ENCODE peak calls at places on chromosome 15, in nine cellular contexts. S, G, A, P, Y, D, E, F and W are unnamed samples.

GRCh38 chr15:44427756-44428724 is 611 bp downstream of the CTDSPL2 start:
- DNase-seq in A (peak), D (no peak), G (no peak), Y (no peak), F (no peak), S (peak), P (peak), E (no peak), W (no peak)

GRCh38 chr15:84970832-84971231 is 10.8 kb upstream of the PDE8A start:
- DNase-seq in E (no peak), F (no peak), A (no peak), S (peak), D (no peak), Y (no peak), P (no peak), G (no peak), W (no peak)

GRCh38 chr15:23067416-23067815 is 28.0 kb upstream of the TUBGCP5 start:
- DNase-seq in Y (no peak), S (no peak), D (no peak), P (no peak), G (no peak), F (no peak), A (no peak), E (no peak), W (no peak)

GRCh38 chr15:77017761-77018720 is 23.1 kb downstream of the PSTPIP1 start:
- DNase-seq in A (no peak), Y (no peak), E (peak), F (no peak), G (no peak), D (no peak), S (no peak), P (no peak), W (no peak)

GRCh38 chr15:46676233-46677206 is 1040.8 kb upstream of the SEMA6D start:
- DNase-seq in Y (no peak), D (no peak), F (no peak), P (no peak), E (no peak), A (no peak), S (no peak), G (no peak), W (no peak)

GRCh38 chr15:38514601-38515000 is 50.0 kb downstream of the RASGRP1 start:
- DNase-seq in F (no peak), G (no peak), D (peak), S (no peak), E (no peak), P (no peak), Y (no peak), A (no peak), W (no peak)

GRCh38 chr15:57003418-57003817 is 85.0 kb downstream of the TCF12 start:
- DNase-seq in E (no peak), S (no peak), D (no peak), A (no peak), Y (no peak), P (peak), F (no peak), G (no peak), W (no peak)

GRCh38 chr15:57355259-57355658 is 21.0 kb upstream of the CGNL1 start:
- DNase-seq in Y (no peak), G (no peak), A (no peak), E (no peak), P (no peak), F (no peak), S (no peak), D (peak), W (no peak)

GRCh38 chr15:74038707-74039655 is 43.4 kb downstream of the GOLGA6A start:
- DNase-seq in G (no peak), P (no peak), E (no peak), F (no peak), D (no peak), S (no peak), Y (no peak), A (no peak), W (no peak)

GRCh38 chr15:55246567-55246966 is 43.0 kb downstream of the RAB27A start:
- DNase-seq in E (no peak), Y (no peak), G (no peak), D (no peak), A (no peak), F (no peak), S (no peak), P (no peak), W (no peak)

GRCh38 chr15:72174551-72175165 is 22.9 kb downstream of the GRAMD2A start:
- DNase-seq in S (no peak), P (no peak), A (no peak), E (peak), Y (no peak), D (no peak), F (no peak), G (no peak), W (no peak)

GRCh38 chr15:45829336-45830153 is 194.7 kb downstream of the SQOR start:
- DNase-seq in P (no peak), G (no peak), Y (no peak), A (no peak), S (no peak), D (peak), E (no peak), F (no peak), W (no peak)

DNA sequence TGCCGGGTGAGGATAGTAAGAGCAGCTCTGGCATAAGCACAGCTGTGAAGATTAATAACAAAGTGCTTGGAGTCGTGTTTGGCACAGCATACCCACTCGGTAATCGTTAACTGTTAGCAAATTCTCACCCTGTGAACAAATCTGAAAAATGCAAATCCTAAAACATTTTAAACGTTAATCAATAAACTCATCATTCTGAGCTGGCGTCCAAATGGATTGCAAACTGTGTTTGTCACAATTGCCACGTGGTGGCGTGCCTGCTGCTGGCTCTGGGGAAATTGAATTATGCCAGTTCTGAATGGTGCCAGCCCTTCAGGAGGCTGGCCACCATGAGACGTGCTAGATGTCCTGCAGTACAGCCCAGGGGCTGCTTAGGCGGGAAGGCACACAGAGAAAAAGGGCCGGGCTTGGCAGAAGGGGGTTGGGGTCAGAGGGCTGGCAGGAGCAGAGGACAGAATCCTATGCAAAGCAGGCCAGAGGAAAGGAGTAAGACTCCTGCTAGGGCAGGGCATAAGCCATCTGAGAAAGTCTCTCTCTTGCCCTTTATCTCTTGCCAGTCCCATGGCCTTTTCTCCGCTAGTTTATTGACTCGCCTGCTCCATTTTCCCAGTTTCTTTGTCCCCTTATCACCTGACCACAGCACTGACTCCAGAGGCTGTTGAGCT is 22.1 kb upstream of the POLG start:
- DNase-seq in E (peak), Y (no peak), S (peak), G (peak), D (no peak), P (peak), F (no peak), A (no peak), W (peak)
- TF ChIP-seq CTCF in E (no peak), Y (peak), S (no peak), G (peak), D (peak), P (peak), F (no peak), A (peak), W (peak)

GRCh38 chr15:100948430-100948762 is 29.2 kb downstream of the LRRK1 start:
- DNase-seq in E (no peak), D (no peak), A (no peak), S (no peak), G (no peak), F (no peak), P (no peak), Y (no peak), W (no peak)
- H3K27ac ChIP-seq in E (peak), D (no peak), A (no peak), S (no peak), G (no peak), F (no peak), P (no peak), Y (no peak), W (no peak)

GRCh38 chr15:53716909-53717878 is 42.3 kb downstream of the WDR72 start:
- DNase-seq in Y (no peak), E (no peak), G (no peak), S (no peak), A (peak), D (no peak), F (no peak), P (peak), W (peak)
- TF ChIP-seq CTCF in Y (no peak), E (no peak), G (peak), S (peak), A (peak), D (peak), F (no peak), P (peak), W (peak)

GRCh38 chr15:31353931-31354330 is 27.3 kb downstream of the KLF13 start:
- DNase-seq in S (peak), P (no peak), Y (no peak), D (no peak), G (no peak), A (no peak), F (no peak), E (peak), W (no peak)

GRCh38 chr15:31349233-31350141 is 22.9 kb downstream of the KLF13 start:
- DNase-seq in A (no peak), E (peak), G (peak), Y (no peak), F (no peak), P (no peak), S (no peak), D (no peak), W (no peak)

GRCh38 chr15:31352283-31352880 is 25.7 kb downstream of the KLF13 start:
- DNase-seq in P (no peak), G (peak), Y (no peak), E (peak), A (no peak), D (no peak), S (peak), F (no peak), W (peak)

GRCh38 chr15:31350771-31351170 is 24.1 kb downstream of the KLF13 start:
- DNase-seq in G (no peak), A (no peak), E (no peak), P (no peak), S (no peak), Y (no peak), F (no peak), D (no peak), W (no peak)

GRCh38 chr15:31352911-31353811 is 26.5 kb downstream of the KLF13 start:
- DNase-seq in F (peak), S (peak), Y (no peak), G (no peak), A (no peak), P (no peak), E (peak), D (no peak), W (peak)
- H3K27ac ChIP-seq in F (peak), S (peak), Y (peak), G (peak), A (peak), P (peak), E (peak), D (no peak), W (peak)

DNA sequence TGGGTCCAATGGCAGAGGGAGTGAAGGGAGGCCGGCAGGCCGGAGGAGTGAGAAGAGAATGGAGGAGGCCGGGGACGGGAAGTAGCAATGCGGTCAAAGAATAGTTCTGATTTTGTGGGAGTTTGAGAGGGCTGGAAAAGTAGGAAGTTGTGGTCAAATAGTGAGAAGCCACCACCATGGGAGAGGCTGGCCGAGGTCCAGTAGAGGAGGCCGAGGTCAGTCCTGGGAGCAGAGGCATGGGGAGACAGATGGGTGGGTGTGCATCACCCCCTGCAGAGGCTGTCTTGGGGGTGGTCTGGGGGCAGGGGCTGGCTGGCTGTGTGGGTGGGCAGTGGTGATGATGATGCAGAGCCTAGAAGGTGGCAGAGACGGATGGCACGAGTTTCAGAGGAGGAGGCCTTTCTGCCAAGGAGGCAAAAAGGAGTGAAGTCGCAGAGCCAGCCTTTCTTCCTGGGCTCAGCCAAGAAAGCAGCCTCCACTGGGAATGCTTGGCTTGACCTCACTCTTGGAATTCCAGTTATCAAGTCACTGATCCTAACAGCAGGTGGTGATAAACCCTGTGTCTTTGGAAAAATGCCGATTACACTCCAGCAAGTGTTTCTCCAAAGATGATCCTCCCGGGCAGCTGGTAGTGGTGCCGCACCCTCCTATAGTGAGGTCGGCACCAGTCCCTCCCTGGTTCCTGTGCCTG is 57.3 kb downstream of the ARNT2 start:
- DNase-seq in A (no peak), Y (no peak), S (no peak), G (no peak), D (no peak), P (no peak), E (no peak), F (no peak), W (no peak)
- TF ChIP-seq CTCF in A (no peak), Y (no peak), S (no peak), G (no peak), D (no peak), P (no peak), E (no peak), F (no peak), W (no peak)

GRCh38 chr15:68407886-68408500 is 24.0 kb downstream of the ITGA11 start:
- DNase-seq in S (peak), F (no peak), A (no peak), P (no peak), Y (no peak), G (peak), E (peak), D (peak), W (no peak)
- H3K27ac ChIP-seq in S (no peak), F (peak), A (no peak), P (peak), Y (no peak), G (peak), E (peak), D (no peak), W (no peak)

DNA sequence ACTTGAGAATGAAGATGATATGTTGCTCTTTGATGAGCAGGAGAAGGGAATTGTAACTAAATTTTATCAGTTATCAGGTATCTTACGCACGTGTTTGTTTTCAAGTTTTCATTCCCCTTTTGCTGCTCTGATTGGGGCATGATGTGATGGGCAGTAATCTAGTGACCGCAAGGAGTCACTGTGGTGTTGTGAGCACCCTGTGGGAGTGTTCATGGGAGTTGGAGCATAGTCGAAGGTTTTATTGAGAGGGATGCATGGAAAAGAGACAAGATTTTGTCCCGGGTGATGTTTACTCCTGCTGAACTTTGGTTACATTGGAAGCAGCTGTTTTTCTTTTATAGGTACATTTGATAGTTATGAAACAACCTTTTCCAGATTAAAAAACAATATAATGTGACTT is 2.1 kb downstream of the FAN1 start:
- DNase-seq in F (no peak), A (no peak), Y (no peak), P (no peak), G (no peak), E (no peak), S (no peak), D (no peak), W (no peak)
- TF ChIP-seq CTCF in F (peak), A (peak), Y (no peak), P (peak), G (peak), E (no peak), S (no peak), D (peak), W (no peak)

GRCh38 chr15:99096894-99097426 is 7.9 kb upstream of the SYNM start:
- DNase-seq in S (no peak), D (no peak), Y (no peak), G (no peak), E (no peak), A (peak), F (no peak), P (no peak), W (no peak)

GRCh38 chr15:99098991-99099390 is 5.9 kb upstream of the SYNM start:
- DNase-seq in S (no peak), D (no peak), Y (no peak), E (no peak), G (no peak), A (no peak), F (no peak), P (no peak), W (no peak)

GRCh38 chr15:99096173-99096893 is 8.5 kb upstream of the SYNM start:
- DNase-seq in E (no peak), A (no peak), G (no peak), D (no peak), F (no peak), Y (no peak), S (no peak), P (no peak), W (no peak)

GRCh38 chr15:99098426-99098825 is 6.5 kb upstream of the SYNM start:
- DNase-seq in A (no peak), Y (no peak), F (no peak), E (no peak), D (no peak), P (no peak), G (peak), S (no peak), W (no peak)

DNA sequence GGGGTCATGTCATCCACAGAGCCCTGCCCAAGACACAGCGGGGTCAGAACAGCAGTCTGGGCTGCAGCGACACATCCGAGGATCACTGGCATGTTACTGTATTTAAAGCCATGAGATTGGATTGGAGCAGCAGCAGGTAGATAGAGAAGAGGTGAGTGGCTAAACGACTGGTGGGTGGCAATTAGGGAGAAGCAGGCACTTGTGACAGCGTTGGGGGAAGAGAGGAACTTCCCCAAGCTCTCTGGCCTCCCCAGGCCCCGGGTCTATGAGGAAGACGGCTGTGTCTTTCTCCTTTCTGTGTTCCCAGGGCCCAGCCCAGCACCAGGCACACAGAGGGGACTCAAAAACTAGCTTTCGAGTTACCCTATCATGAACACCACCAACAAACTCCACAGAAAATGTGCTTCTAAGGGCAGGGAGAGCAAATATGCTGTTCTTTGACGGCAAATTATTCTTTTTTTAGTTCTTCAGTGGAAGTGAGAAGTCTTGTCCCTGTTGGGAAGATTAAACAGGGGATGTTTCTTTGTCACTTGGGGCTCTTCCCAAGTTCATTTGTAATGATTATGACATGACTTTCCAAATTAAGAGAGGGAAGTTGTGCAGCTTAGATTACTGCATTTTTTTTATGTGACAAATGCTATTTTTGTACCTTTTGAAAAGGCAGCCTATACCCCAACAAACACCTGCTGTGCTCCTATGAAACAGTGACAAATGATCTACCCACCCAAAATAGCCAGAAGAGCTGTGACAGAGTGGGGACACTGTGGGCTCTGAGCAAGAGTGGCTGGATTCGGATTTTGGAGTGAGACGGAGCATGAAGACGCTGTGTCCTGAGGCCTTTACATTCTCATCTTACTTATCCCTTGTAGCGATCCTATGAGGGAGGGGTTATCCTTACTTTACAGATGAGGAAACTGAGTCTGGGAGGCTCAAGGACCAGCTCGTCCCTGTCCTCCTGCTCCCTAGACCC is 7.2 kb upstream of the SYNM start:
- DNase-seq in D (no peak), Y (no peak), S (no peak), E (no peak), A (no peak), F (no peak), G (no peak), P (no peak), W (no peak)
- H3K27ac ChIP-seq in D (no peak), Y (no peak), S (no peak), E (no peak), A (no peak), F (no peak), G (no peak), P (no peak), W (no peak)

GRCh38 chr15:67110958-67111864 is 45.8 kb downstream of the SMAD3 start:
- DNase-seq in S (no peak), D (no peak), G (no peak), Y (no peak), F (no peak), A (no peak), P (no peak), E (peak), W (no peak)

GRCh38 chr15:67115567-67115966 is 50.2 kb downstream of the SMAD3 start:
- DNase-seq in S (no peak), P (no peak), F (no peak), G (no peak), E (peak), A (no peak), Y (no peak), D (no peak), W (no peak)

GRCh38 chr15:67114846-67115521 is 49.6 kb downstream of the SMAD3 start:
- DNase-seq in P (no peak), E (peak), G (no peak), Y (no peak), D (no peak), F (no peak), S (no peak), A (no peak), W (no peak)

GRCh38 chr15:67116742-67117141 is 51.3 kb downstream of the SMAD3 start:
- DNase-seq in E (peak), Y (no peak), S (no peak), D (no peak), A (no peak), G (no peak), P (peak), F (no peak), W (no peak)

DNA sequence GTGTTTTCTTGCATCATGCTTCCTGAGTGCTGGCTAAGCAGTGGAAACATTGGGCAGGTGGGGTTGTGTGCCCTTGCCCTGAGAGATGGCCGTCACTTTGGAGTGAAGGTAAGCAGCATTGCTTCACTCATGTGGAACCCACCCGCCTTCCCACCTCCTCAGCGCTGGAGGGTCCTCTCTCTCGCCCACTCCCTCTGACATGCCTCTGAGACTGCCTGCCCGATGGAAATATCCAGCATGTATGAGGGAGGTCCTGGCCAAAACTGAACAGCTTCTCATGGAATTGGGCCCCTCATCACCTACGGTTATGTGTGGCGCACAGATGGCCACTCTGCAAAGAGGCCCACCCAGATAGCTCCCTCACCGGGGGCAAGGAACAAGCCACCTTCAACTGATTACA is 48.6 kb downstream of the SMAD3 start:
- DNase-seq in S (no peak), A (no peak), P (no peak), G (no peak), F (no peak), D (no peak), Y (no peak), E (peak), W (no peak)
- TF ChIP-seq CTCF in S (no peak), A (no peak), P (no peak), G (no peak), F (no peak), D (no peak), Y (no peak), E (no peak), W (no peak)